ENCODE peak calls at places on chromosomes 13 and 19, in four cellular contexts. One of them, this sample, is unnamed.

GRCh38 chr19:40719414-40719894 is 2.5 kb downstream of the ITPKC start:
- DNase-seq in lung: no peak
- DNase-seq in tibial nerve: no peak
- DNase-seq in coronary artery: no peak
- DNase-seq in this sample: peak

GRCh38 chr13:33109801-33110200 is 93.6 kb downstream of the KL start:
- DNase-seq in tibial nerve: no peak
- DNase-seq in coronary artery: no peak
- DNase-seq in lung: no peak
- DNase-seq in this sample: peak

GRCh38 chr13:113490496-113491417 is at the start of gene DCUN1D2:
- DNase-seq in coronary artery: peak
- DNase-seq in lung: peak
- DNase-seq in tibial nerve: peak
- DNase-seq in this sample: peak

GRCh38 chr13:90302113-90302512 is 1045.4 kb upstream of the MIR17HG start:
- DNase-seq in tibial nerve: no peak
- DNase-seq in lung: no peak
- DNase-seq in coronary artery: no peak
- DNase-seq in this sample: no peak

GRCh38 chr13:26021516-26021915 is 30.3 kb downstream of the SHISA2 start:
- DNase-seq in coronary artery: no peak
- DNase-seq in lung: no peak
- DNase-seq in tibial nerve: no peak
- DNase-seq in this sample: no peak

GRCh38 chr19:44988896-44989563 is 12.2 kb upstream of the RELB start:
- DNase-seq in coronary artery: no peak
- DNase-seq in lung: peak
- DNase-seq in tibial nerve: peak
- DNase-seq in this sample: peak

GRCh38 chr13:60617863-60618733 is 221.1 kb downstream of the TDRD3 start:
- DNase-seq in tibial nerve: peak
- DNase-seq in coronary artery: no peak
- DNase-seq in lung: no peak
- DNase-seq in this sample: no peak

GRCh38 chr13:46062190-46062589 is 9.6 kb upstream of the ZC3H13 start:
- DNase-seq in coronary artery: no peak
- DNase-seq in tibial nerve: no peak
- DNase-seq in lung: no peak
- DNase-seq in this sample: no peak

GRCh38 chr19:11737964-11738745 is 591 bp downstream of the ZNF823 start:
- DNase-seq in coronary artery: peak
- DNase-seq in lung: peak
- DNase-seq in tibial nerve: no peak
- DNase-seq in this sample: peak

GRCh38 chr19:38830039-38830733 is 1.4 kb downstream of the ECH1 start:
- DNase-seq in coronary artery: no peak
- DNase-seq in lung: no peak
- DNase-seq in tibial nerve: no peak
- DNase-seq in this sample: no peak
- H3K4me3 ChIP-seq in coronary artery: peak
- H3K4me3 ChIP-seq in lung: no peak
- H3K4me3 ChIP-seq in tibial nerve: no peak
- H3K4me3 ChIP-seq in this sample: peak

GRCh38 chr19:16273005-16273404 is 51.6 kb upstream of the KLF2 start:
- DNase-seq in lung: no peak
- DNase-seq in tibial nerve: no peak
- DNase-seq in coronary artery: no peak
- DNase-seq in this sample: no peak
- H3K27ac ChIP-seq in lung: no peak
- H3K27ac ChIP-seq in tibial nerve: peak
- H3K27ac ChIP-seq in coronary artery: peak
- H3K27ac ChIP-seq in this sample: no peak

GRCh38 chr19:48624791-48625723 is 5.8 kb downstream of the SPHK2 start:
- DNase-seq in coronary artery: no peak
- DNase-seq in lung: no peak
- DNase-seq in tibial nerve: no peak
- DNase-seq in this sample: no peak
- H3K4me3 ChIP-seq in coronary artery: peak
- H3K4me3 ChIP-seq in lung: no peak
- H3K4me3 ChIP-seq in tibial nerve: peak
- H3K4me3 ChIP-seq in this sample: peak

DNA sequence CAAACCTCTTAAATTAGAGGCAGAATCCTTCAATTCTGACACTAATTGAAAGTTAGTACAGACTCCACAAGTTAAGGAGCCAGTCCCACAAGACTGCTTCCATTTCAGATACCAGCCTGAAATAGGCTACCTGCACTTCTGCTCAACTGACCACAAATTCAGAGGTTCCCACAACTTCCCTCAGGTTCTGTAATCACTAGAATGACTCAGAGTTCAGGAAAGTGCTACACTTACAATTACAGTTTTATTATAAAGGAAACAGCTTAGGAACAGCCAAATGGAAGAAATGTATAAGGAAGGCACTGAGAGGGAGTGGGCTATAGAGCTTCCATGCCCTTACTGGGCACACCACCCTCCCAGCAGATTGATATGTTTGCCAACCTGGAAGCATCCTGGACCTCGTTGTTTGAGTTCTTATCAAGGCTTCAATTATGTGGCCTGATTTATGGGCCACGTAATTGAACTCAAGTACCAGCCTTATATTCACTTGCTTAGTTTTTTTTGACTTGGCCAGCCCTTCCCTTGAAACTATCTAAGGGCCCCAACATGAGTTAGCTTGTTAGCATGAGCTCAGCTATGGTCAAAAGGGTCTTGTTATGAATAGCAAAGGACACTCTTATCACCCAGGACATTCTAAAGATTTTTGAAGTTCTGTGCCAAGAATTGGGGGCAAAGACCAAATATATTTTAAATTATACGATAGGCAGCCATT is 25.9 kb downstream of the NBEA start:
- DNase-seq in tibial nerve: no peak
- DNase-seq in lung: no peak
- DNase-seq in coronary artery: no peak
- DNase-seq in this sample: no peak
- H3K27ac ChIP-seq in tibial nerve: no peak
- H3K27ac ChIP-seq in lung: no peak
- H3K27ac ChIP-seq in coronary artery: no peak
- H3K27ac ChIP-seq in this sample: no peak

GRCh38 chr13:31027136-31027535 is 94.7 kb downstream of the TEX26 start:
- DNase-seq in coronary artery: no peak
- DNase-seq in tibial nerve: no peak
- DNase-seq in lung: no peak
- DNase-seq in this sample: no peak

GRCh38 chr13:31020996-31021395 is 88.5 kb downstream of the TEX26 start:
- DNase-seq in coronary artery: no peak
- DNase-seq in lung: no peak
- DNase-seq in tibial nerve: no peak
- DNase-seq in this sample: no peak

GRCh38 chr13:31018511-31018910 is 86.1 kb downstream of the TEX26 start:
- DNase-seq in coronary artery: peak
- DNase-seq in tibial nerve: no peak
- DNase-seq in lung: no peak
- DNase-seq in this sample: no peak

GRCh38 chr13:31023126-31023525 is 90.7 kb downstream of the TEX26 start:
- DNase-seq in tibial nerve: no peak
- DNase-seq in lung: no peak
- DNase-seq in coronary artery: no peak
- DNase-seq in this sample: no peak

DNA sequence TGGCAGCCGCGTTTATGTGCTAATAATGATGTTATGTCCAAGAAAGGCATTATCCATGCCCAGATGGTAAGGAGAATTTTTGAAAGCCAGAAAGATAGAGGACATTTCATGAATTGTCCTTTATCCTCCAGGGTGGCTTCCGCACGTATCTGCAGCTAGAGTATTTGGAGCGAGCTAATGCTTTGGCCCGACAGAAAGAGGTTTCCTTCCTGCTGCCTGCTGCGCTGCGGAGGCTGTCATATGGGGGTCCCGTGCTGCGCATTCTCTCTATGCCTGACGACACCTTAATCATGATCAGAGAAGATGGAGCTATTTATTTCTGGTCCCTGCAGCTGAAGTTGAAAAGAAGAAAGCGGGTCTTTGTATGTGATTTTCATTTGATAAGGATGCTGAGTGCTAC is 90.0 kb downstream of the TEX26 start:
- DNase-seq in lung: no peak
- DNase-seq in tibial nerve: no peak
- DNase-seq in coronary artery: peak
- DNase-seq in this sample: no peak
- H3K4me3 ChIP-seq in lung: no peak
- H3K4me3 ChIP-seq in tibial nerve: no peak
- H3K4me3 ChIP-seq in coronary artery: no peak
- H3K4me3 ChIP-seq in this sample: no peak

DNA sequence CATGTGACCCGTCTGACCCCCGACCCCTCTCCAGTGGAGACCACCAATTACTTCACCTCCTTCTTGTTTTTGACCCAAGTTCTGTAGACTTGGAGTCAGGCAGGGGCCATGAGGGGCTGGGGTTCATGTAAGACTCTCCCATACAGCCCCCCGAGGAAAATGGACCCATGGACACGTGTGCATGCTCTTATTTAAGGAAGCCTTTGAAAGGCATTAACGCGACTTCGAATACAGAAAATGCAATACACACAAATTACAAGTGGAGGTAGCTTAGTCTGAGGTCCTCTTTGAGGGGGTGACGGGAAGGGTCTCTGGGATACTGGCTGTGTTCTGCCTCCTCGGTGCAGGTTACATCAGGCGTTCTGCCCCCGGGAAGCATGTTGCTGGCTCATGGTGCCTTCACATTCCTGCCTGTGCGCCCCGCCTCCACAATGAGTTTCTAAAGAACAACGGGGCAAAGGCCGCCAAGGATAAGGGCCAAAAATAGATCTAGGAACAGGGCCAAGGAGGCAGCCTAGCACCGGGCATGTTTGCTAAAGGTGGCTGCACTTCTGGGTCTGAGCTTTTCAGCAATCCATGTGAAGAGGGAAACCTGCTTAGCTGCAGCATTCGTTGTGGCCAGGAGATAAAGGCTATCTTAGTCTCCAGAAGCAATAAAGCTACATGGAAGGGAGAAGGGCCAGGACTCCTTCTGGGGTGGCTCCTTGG is 54.5 kb downstream of the RAB20 start:
- DNase-seq in tibial nerve: peak
- DNase-seq in coronary artery: peak
- DNase-seq in lung: peak
- DNase-seq in this sample: no peak
- H3K27ac ChIP-seq in tibial nerve: peak
- H3K27ac ChIP-seq in coronary artery: peak
- H3K27ac ChIP-seq in lung: peak
- H3K27ac ChIP-seq in this sample: no peak

GRCh38 chr19:48633148-48634035 is 3.8 kb downstream of the DBP start:
- DNase-seq in tibial nerve: no peak
- DNase-seq in lung: no peak
- DNase-seq in coronary artery: no peak
- DNase-seq in this sample: no peak
- H3K4me3 ChIP-seq in tibial nerve: no peak
- H3K4me3 ChIP-seq in lung: no peak
- H3K4me3 ChIP-seq in coronary artery: peak
- H3K4me3 ChIP-seq in this sample: peak

DNA sequence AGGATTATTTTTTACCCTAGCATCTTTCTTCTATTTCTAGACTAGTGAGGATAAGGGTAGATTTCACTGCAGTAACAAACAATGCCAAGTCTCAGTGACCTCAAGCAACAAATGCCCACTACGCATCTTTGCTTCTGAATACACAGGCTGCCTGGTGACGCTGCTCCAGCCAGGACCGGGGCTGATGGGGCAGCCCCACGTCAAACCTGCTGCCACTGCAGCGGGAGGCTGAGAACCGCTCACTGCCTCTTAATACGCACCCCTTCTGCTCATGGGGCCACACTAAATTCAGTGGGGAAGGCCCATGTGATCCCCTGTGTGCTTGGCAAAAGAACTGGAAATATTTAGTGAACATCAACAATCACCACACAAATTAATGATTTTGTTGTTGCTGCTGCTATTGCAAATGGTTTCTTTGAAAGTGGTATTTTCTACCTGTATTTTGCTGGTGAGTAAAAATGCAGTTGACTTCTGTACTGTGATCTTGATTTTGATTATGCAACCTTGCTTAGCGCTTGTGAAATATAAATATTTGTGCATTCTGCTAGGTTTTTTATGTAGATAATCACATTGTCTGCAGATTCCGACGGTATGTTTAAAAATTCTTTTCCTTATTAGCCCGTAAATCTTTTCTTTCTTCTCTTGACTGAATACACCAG is 139.5 kb upstream of the SPACA7 start:
- DNase-seq in lung: no peak
- DNase-seq in coronary artery: no peak
- DNase-seq in tibial nerve: no peak
- DNase-seq in this sample: no peak
- H3K27ac ChIP-seq in lung: no peak
- H3K27ac ChIP-seq in coronary artery: no peak
- H3K27ac ChIP-seq in tibial nerve: no peak
- H3K27ac ChIP-seq in this sample: no peak